ENCODE peak calls at places on chromosomes 13 and 19, in four cellular contexts. D is IMR-90, S is mesenchymal stem cell, Q is mesendoderm. E is an unnamed sample.

GRCh38 chr13:52743988-52744387 is 4.4 kb upstream of the CNMD start:
- DNase-seq in D (no peak), S (no peak), Q (no peak), E (no peak)

GRCh38 chr19:46713781-46714522 is 3.0 kb downstream of the PRKD2 start:
- DNase-seq in D (peak), S (peak), Q (peak), E (peak)

GRCh38 chr13:40667622-40667978 is 1.2 kb upstream of the FOXO1 start:
- DNase-seq in D (no peak), S (no peak), Q (peak), E (no peak)

GRCh38 chr13:38202730-38203129 is 146.9 kb upstream of the UFM1 start:
- DNase-seq in D (peak), S (peak), Q (no peak), E (no peak)

GRCh38 chr13:38602261-38602660 is 84.6 kb upstream of the FREM2 start:
- DNase-seq in D (no peak), S (no peak), Q (peak), E (no peak)

GRCh38 chr13:82438320-82438719 is 1444.0 kb downstream of the SLITRK1 start:
- DNase-seq in D (no peak), S (no peak), Q (no peak), E (no peak)

GRCh38 chr13:25306671-25307464 is 5.4 kb downstream of the NUP58 start:
- DNase-seq in D (no peak), S (no peak), Q (no peak), E (no peak)

GRCh38 chr13:26709461-26709860 is 51.1 kb downstream of the GPR12 start:
- DNase-seq in D (no peak), S (no peak), Q (no peak), E (no peak)

GRCh38 chr13:33229446-33230177 is 55.9 kb downstream of the STARD13 start:
- DNase-seq in D (no peak), S (peak), Q (no peak), E (no peak)

GRCh38 chr19:16095071-16095571 is 16.6 kb upstream of the RAB8A start:
- DNase-seq in D (no peak), S (no peak), Q (no peak), E (no peak)

GRCh38 chr19:19732579-19733501 is at the start of gene ZNF14:
- DNase-seq in D (peak), S (peak), Q (peak), E (peak)
- H3K4ac ChIP-seq in D (peak), S (no peak), Q (no peak), E (peak)

GRCh38 chr13:112983042-112983305 is 14.0 kb downstream of the MCF2L start:
- DNase-seq in D (no peak), S (no peak), Q (no peak), E (no peak)

GRCh38 chr13:112984954-112985802 is 16.2 kb downstream of the MCF2L start:
- DNase-seq in D (no peak), S (no peak), Q (no peak), E (peak)

GRCh38 chr13:112983428-112984196 is 14.6 kb downstream of the MCF2L start:
- DNase-seq in D (no peak), S (no peak), Q (no peak), E (peak)

GRCh38 chr13:112985803-112986408 is 16.9 kb downstream of the MCF2L start:
- DNase-seq in D (no peak), S (no peak), Q (no peak), E (no peak)

DNA sequence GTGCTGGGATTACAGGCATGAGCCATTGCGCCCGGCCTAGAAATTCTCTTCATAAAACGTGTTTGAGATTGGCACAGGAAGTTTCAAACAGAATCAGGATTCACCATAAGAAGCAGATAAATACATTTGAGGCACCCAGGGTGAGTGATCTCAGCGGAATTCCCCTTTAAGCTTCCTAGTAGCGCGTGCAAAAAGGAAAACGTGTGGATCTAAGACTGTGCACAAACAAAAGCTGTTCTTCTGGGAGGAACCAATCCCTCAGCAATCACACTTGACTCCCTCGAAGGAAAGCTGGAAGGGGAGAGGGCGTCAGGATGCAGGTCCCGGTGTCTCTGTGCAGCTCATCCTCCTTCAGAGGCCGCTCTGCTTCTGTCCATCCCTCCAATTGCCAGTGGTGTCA is 15.5 kb downstream of the MCF2L start:
- DNase-seq in D (no peak), S (no peak), Q (no peak), E (no peak)
- H3K4me2 ChIP-seq in D (no peak), S (no peak), Q (no peak), E (no peak)

GRCh38 chr19:21626091-21626490 is 120.7 kb downstream of the ZNF429 start:
- DNase-seq in D (no peak), S (no peak), Q (no peak), E (no peak)
- H2BK120ac ChIP-seq in D (no peak), S (no peak), Q (no peak), E (no peak)

DNA sequence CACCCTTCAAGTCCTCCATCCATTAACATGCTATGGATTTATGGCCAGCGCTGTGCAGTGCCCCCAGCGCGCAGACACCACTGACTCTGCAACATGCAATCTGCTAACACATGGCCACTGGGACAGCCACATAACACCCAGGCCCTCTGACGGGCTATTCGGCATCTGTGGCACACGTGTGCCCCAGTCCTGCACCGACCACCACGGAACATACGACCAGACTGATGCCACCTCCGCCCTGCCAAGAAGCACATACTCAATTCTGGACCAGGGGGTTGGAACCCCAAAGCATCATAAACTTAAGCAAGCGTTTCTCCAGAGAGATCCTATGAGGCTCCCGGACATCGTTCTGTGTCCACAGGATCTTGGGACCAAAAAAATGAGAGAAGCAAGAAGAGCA is 9.8 kb downstream of the STK24 start:
- DNase-seq in D (no peak), S (no peak), Q (no peak), E (no peak)
- H3K4ac ChIP-seq in D (no peak), S (no peak), Q (no peak), E (peak)

DNA sequence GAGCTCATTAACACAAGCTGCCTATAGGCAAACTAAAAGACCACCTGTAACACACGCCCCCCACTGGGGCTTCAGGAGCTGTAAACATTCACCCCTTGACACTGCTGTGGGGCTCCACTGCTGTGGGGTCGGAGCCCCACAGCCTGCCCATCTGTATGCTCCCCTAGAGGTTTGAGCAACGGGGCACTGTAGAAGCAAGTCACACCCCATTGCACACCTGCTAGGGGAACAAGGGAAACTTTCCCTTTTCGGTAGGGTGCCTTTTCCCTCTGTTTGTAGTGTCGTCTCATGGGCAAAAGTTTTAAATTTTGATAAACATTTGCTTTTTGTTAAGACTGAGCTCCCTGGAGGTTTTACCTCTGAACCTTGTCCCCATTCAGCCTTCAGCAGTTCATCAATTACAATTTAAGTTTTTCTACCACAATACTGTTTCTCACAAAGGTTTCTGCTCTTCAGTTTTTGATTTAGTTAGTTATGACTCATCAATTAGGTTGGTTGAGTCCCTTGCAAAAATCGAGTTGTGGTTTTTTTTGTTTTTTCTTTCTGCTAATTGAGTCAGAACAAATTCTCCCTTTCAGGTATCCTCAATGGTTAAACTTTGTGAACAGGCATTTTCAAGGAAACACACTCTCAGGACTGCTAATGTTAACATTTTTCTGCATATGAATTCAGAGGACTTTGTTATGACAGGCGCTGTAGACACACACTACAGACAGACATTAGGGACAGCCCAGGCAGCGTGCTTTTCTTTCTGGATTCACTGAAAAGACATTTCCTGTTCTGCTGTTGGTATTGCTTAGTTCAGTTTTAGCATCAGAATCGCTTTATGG is 35.1 kb downstream of the ZNF433 start:
- DNase-seq in D (peak), S (no peak), Q (no peak), E (no peak)
- H3K4me2 ChIP-seq in D (peak), S (no peak), Q (no peak), E (no peak)

GRCh38 chr19:10091892-10092641 is 6.0 kb downstream of the SHFL start:
- DNase-seq in D (no peak), S (no peak), Q (no peak), E (no peak)
- H2BK120ac ChIP-seq in D (no peak), S (no peak), Q (no peak), E (no peak)

DNA sequence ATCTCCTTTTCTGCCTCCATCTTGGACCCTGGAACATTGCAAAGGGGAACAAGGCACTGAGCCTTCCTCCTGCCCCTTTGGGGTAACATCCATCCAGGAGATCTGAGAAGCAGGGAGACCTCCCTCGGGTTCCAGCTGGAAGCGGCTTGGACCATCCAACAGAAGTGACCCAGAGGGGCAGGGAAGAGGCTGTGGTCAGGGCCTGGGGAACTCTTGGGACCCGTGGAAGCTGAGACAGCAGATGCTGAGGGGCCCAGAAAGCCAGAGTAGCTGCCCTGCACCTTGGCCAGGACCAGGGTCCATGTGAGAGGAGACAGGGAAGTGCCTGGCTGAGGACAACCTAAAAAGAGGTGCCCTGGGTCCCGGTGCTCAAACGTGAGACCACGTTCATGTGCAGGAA is 21.9 kb upstream of the KCTD15 start:
- DNase-seq in D (no peak), S (no peak), Q (no peak), E (no peak)
- H3K4ac ChIP-seq in D (no peak), S (no peak), Q (no peak), E (no peak)

GRCh38 chr13:113157206-113157928 is 1.1 kb upstream of the PROZ start:
- DNase-seq in D (no peak), S (no peak), Q (peak), E (no peak)

GRCh38 chr13:113160983-113161382 is 2.5 kb downstream of the PROZ start:
- DNase-seq in D (no peak), S (no peak), Q (no peak), E (no peak)

GRCh38 chr13:113157929-113158747 is at the start of gene PROZ:
- DNase-seq in D (no peak), S (no peak), Q (no peak), E (no peak)

GRCh38 chr13:113159701-113160100 is 1.3 kb downstream of the PROZ start:
- DNase-seq in D (no peak), S (no peak), Q (no peak), E (no peak)

DNA sequence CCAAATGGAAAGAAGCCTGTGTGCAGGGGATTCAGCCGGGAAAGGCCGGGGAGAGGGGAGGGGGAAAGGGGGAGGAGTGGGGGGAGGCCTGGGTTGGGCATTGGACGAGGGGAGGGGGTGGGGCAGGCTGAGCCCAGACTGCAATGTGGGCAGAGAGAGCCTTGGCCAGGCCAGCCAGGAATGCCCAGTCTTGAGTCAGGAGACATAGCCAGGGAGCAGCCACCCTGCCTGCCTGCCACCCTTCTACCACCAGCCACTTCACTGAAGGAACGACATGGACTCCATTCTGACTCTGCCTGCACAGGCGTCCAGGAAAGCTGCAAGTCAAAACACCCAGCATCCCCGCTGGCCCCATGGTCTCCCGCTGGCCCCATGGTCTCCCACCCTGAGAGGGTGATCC is 498 bp downstream of the PROZ start:
- DNase-seq in D (no peak), S (no peak), Q (no peak), E (no peak)
- H3K4me2 ChIP-seq in D (no peak), S (no peak), Q (no peak), E (no peak)